ENCODE peak calls at places on chromosome 19, in ten cellular contexts. I, J, B, N, C, F, K, H, W and Q are unnamed samples.

GRCh38 chr19:41264581-41265375 is 606 bp downstream of the HNRNPUL1 start:
- DNase-seq in I (peak; percentile 81), J (peak; percentile 55), B (peak; percentile 27), N (peak; percentile 55), C (peak; percentile 56), F (peak; percentile 56), K (peak; percentile 34), H (peak; percentile 20), W (peak; percentile 66), Q (no peak)

GRCh38 chr19:33621811-33622504 is at the start of gene CHST8:
- DNase-seq in I (peak; percentile 61), J (peak; percentile 17), B (no peak), N (peak; percentile 33), C (no peak), F (no peak), K (no peak), H (no peak), W (peak; percentile 52), Q (no peak)

GRCh38 chr19:20968092-20968491 is 45.0 kb downstream of the ZNF85 start:
- DNase-seq in I (no peak), J (no peak), B (no peak), N (no peak), C (no peak), F (no peak), K (no peak), H (no peak), W (no peak), Q (no peak)

GRCh38 chr19:53903055-53903680 is 5.9 kb upstream of the CACNG7 start:
- DNase-seq in I (peak; percentile 84), J (no peak), B (no peak), N (peak; percentile 37), C (no peak), F (no peak), K (peak; percentile 30), H (no peak), W (peak; percentile 72), Q (no peak)

GRCh38 chr19:16085115-16085514 is 8.8 kb downstream of the TPM4 start:
- DNase-seq in I (no peak), J (no peak), B (no peak), N (no peak), C (no peak), F (no peak), K (peak; percentile 66), H (no peak), W (no peak), Q (peak; percentile 64)

GRCh38 chr19:21483589-21484170 is 21.7 kb upstream of the ZNF429 start:
- DNase-seq in I (no peak), J (peak; percentile 63), B (no peak), N (no peak), C (peak; percentile 42), F (peak; percentile 75), K (no peak), H (peak; percentile 20), W (peak; percentile 61), Q (no peak)

GRCh38 chr19:41595258-41595889 is 19.4 kb downstream of the CEACAM21 start:
- DNase-seq in I (peak; percentile 78), J (no peak), B (no peak), N (peak; percentile 78), C (peak; percentile 59), F (no peak), K (peak; percentile 74), H (peak; percentile 22), W (peak; percentile 57), Q (no peak)

GRCh38 chr19:48879025-48879572 is 6.9 kb downstream of the PPP1R15A start:
- DNase-seq in I (no peak), J (no peak), B (no peak), N (no peak), C (no peak), F (no peak), K (no peak), H (no peak), W (no peak), Q (no peak)

GRCh38 chr19:11152318-11153062 is 3.1 kb downstream of the SPC24 start:
- DNase-seq in I (no peak), J (peak; percentile 87), B (peak; percentile 74), N (no peak), C (peak; percentile 49), F (peak; percentile 70), K (peak; percentile 78), H (peak; percentile 77), W (peak; percentile 52), Q (peak; percentile 95)

GRCh38 chr19:58361900-58362271 is 665 bp downstream of the ZNF497 start:
- DNase-seq in I (peak; percentile 68), J (peak; percentile 53), B (no peak), N (no peak), C (peak; percentile 71), F (peak; percentile 61), K (peak; percentile 47), H (no peak), W (no peak), Q (no peak)

GRCh38 chr19:51123381-51124186 is 1.1 kb upstream of the SIGLEC9 start:
- DNase-seq in I (no peak), J (no peak), B (no peak), N (no peak), C (peak; percentile 59), F (no peak), K (no peak), H (peak; percentile 51), W (no peak), Q (no peak)

GRCh38 chr19:45469835-45470146 is 2.0 kb downstream of the FOSB start:
- DNase-seq in I (no peak), J (no peak), B (no peak), N (peak; percentile 85), C (no peak), F (no peak), K (no peak), H (no peak), W (no peak), Q (no peak)

GRCh38 chr19:46478356-46478986 is 7.1 kb upstream of the PNMA8A start:
- DNase-seq in I (no peak), J (no peak), B (no peak), N (no peak), C (no peak), F (no peak), K (peak; percentile 80), H (no peak), W (no peak), Q (no peak)

GRCh38 chr19:49442793-49443365 is 1.6 kb upstream of the SLC17A7 start:
- DNase-seq in I (peak; percentile 95), J (peak; percentile 95), B (peak; percentile 89), N (peak; percentile 57), C (peak; percentile 95), F (peak; percentile 94), K (peak; percentile 73), H (peak; percentile 96), W (peak; percentile 94), Q (peak; percentile 98)

GRCh38 chr19:6744381-6745288 is 5.2 kb downstream of the TRIP10 start:
- DNase-seq in I (peak; percentile 79), J (peak; percentile 90), B (peak; percentile 79), N (no peak), C (peak; percentile 93), F (peak; percentile 93), K (peak; percentile 87), H (peak; percentile 84), W (peak; percentile 84), Q (peak; percentile 94)
- H3K4me3 ChIP-seq in I (no peak overlapping the region), J (no peak overlapping the region), B (peak overlapping the region; percentile 44), N (no peak overlapping the region), C (no peak overlapping the region), F (peak overlapping the region; percentile 17), K (no peak overlapping the region), H (peak overlapping the region; percentile 22), W (no peak overlapping the region), Q (peak overlapping the region; percentile 31)

GRCh38 chr19:55676889-55677505 is 2.0 kb downstream of the EPN1 start:
- DNase-seq in I (no peak), J (no peak), B (no peak), N (no peak), C (no peak), F (no peak), K (no peak), H (no peak), W (no peak), Q (no peak)

GRCh38 chr19:55674841-55675660 is at the start of gene EPN1:
- DNase-seq in I (peak; percentile 98), J (peak; percentile 96), B (peak; percentile 95), N (peak; percentile 99), C (peak; percentile 96), F (peak; percentile 96), K (peak; percentile 96), H (peak; percentile 89), W (peak; percentile 95), Q (peak; percentile 99)

GRCh38 chr19:55676384-55676783 is 1.4 kb downstream of the EPN1 start:
- DNase-seq in I (no peak), J (no peak), B (peak; percentile 29), N (no peak), C (no peak), F (no peak), K (peak; percentile 13), H (no peak), W (no peak), Q (no peak)

GRCh38 chr19:55674459-55674840 is 576 bp upstream of the EPN1 start:
- DNase-seq in I (no peak), J (no peak), B (no peak), N (no peak), C (no peak), F (no peak), K (no peak), H (no peak), W (no peak), Q (no peak)

DNA sequence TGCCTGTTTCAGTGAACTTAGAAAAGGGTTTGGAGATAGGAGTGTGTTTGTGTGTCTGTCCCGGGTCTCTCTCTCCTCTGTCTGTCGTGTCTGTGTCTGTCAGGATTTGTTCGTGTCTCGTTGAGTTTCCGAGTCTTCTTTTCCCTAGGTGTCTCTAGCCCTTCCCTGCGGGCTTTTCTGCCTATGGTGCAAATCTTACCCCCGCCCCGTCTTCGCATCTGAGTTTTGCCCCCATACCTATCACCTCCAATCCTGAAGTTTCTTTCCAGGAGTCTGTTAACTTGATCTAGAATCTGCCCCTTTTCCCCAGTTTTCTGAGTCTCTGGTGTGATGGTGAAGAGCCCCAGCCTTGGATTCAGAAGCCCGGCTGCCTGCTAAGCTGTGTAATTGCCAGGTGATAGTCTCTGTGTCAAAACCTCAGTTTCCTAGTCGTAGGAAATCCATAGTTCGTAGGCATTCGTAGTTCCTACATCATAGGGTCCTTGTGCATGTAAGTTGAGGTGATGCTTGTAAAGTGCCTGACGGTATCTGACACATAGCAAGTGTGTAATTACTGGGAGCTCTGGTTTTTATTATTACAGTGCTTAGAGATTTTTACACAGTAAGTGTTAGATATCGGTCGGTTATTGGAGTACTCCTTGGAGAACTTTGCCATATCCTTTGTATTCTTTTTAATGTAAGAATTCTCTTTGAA is 782 bp downstream of the EPN1 start:
- DNase-seq in I (no peak), J (no peak), B (no peak), N (peak; percentile 19), C (no peak), F (no peak), K (no peak), H (no peak), W (no peak), Q (no peak)
- H3K4me1 ChIP-seq in I (peaks cover 27% of the 10 kb centered on the region), J (peaks cover 21% of the 10 kb centered on the region), B (peaks cover 38% of the 10 kb centered on the region), N (peaks cover 27% of the 10 kb centered on the region), C (peaks cover 8% of the 10 kb centered on the region), F (no peaks in the 10 kb centered on the region), K (peaks cover 5% of the 10 kb centered on the region), H (peaks cover 55% of the 10 kb centered on the region), W (peaks cover 37% of the 10 kb centered on the region), Q (peaks cover 80% of the 10 kb centered on the region)

GRCh38 chr19:28239270-28239669 is 973.7 kb downstream of the UQCRFS1 start:
- DNase-seq in I (no peak), J (no peak), B (no peak), N (no peak), C (no peak), F (no peak), K (no peak), H (no peak), W (peak; percentile 5), Q (no peak)
- TF ChIP-seq CTCF in I (peak; percentile 22), J (no peak), B (no peak), N (peak; percentile 21), C (no peak), F (no peak), K (no peak), H (no peak), W (no peak), Q (no peak)

GRCh38 chr19:10112895-10113591 is 1.6 kb downstream of the P2RY11 start:
- DNase-seq in I (peak; percentile 68), J (no peak), B (no peak), N (peak; percentile 46), C (no peak), F (no peak), K (no peak), H (no peak), W (peak; percentile 67), Q (no peak)
- H3K4me3 ChIP-seq in I (no peak overlapping the region), J (no peak overlapping the region), B (no peak overlapping the region), N (no peak overlapping the region), C (no peak overlapping the region), F (no peak overlapping the region), K (no peak overlapping the region), H (no peak overlapping the region), W (no peak overlapping the region), Q (no peak overlapping the region)